ENCODE peak calls at places on chromosomes 5 and 9, in nine cellular contexts. Z is stimulated activated CD4-positive, alpha-beta T cell treated with anti-CD3 and anti-CD28 coated beads, Interleukin-1b, Interleukin-23, amount 100 ng/mL, for 24 hours; I is GM03348; C is amniotic stem cell; D is NCI-H1930; Q is activated T-cell treated with anti-CD3 and anti-CD28 coated beads, Interleukin-2, amount 50 U/mL, for 1 hour; E is NCI-H1092; F is H9; G is NB4. M is an unnamed sample.

GRCh38 chr9:95229230-95229933 is 88.1 kb downstream of the FANCC start:
- DNase-seq in F (no peak), E (no peak), G (no peak), Q (no peak), Z (no peak), D (no peak), C (no peak), I (no peak), M (no peak)

GRCh38 chr9:9881692-9882091 is 731.1 kb downstream of the PTPRD start:
- DNase-seq in I (no peak), F (no peak), G (no peak), Z (no peak), D (no peak), E (no peak), Q (no peak), C (no peak), M (no peak)

GRCh38 chr5:151030377-151030776 is 10.0 kb downstream of the GPX3 start:
- DNase-seq in I (no peak), G (no peak), C (no peak), F (no peak), Z (no peak), D (no peak), Q (no peak), E (no peak), M (no peak)

GRCh38 chr5:33370135-33370472 is 70.7 kb upstream of the TARS1 start:
- DNase-seq in Z (no peak), G (peak; percentile 19), F (no peak), Q (no peak), E (no peak), D (no peak), I (peak; percentile 26), C (peak; percentile 52), M (no peak)

GRCh38 chr5:126745259-126745992 is 31.5 kb upstream of the LMNB1 start:
- DNase-seq in Z (no peak), I (no peak), E (no peak), D (no peak), Q (no peak), C (no peak), F (peak; percentile 39), G (no peak), M (no peak)

GRCh38 chr5:154271936-154272514 is 81.5 kb downstream of the GALNT10 start:
- DNase-seq in E (no peak), D (no peak), C (no peak), I (no peak), Z (no peak), Q (no peak), G (no peak), F (no peak), M (no peak)

GRCh38 chr5:126454081-126454480 is 30.9 kb downstream of the GRAMD2B start:
- DNase-seq in Q (no peak), E (no peak), F (no peak), G (no peak), Z (no peak), D (no peak), C (no peak), I (no peak), M (no peak)

GRCh38 chr5:59125961-59126360 is 543.1 kb downstream of the RAB3C start:
- DNase-seq in I (no peak), Z (no peak), F (no peak), Q (no peak), C (no peak), E (no peak), D (no peak), G (no peak), M (no peak)

GRCh38 chr5:177357459-177358332 is at the start of gene RGS14:
- DNase-seq in Z (peak; percentile 44), I (no peak), G (peak; percentile 91), C (no peak), D (no peak), F (no peak), Q (peak; percentile 71), E (no peak), M (peak; percentile 9)

GRCh38 chr9:104927912-104928740 is at the start of gene ABCA1:
- DNase-seq in F (peak; percentile 82), D (no peak), E (peak; percentile 22), Z (peak; percentile 83), I (peak; percentile 90), Q (peak; percentile 73), G (peak; percentile 93), C (peak; percentile 55), M (peak; percentile 18)

GRCh38 chr5:33441241-33441844 is 578 bp downstream of the TARS1 start:
- DNase-seq in G (peak; percentile 88), C (no peak), Z (peak; percentile 23), E (no peak), Q (peak; percentile 27), I (no peak), F (no peak), D (no peak), M (peak; percentile 75)

GRCh38 chr5:11378462-11378861 is 525.8 kb downstream of the CTNND2 start:
- DNase-seq in G (no peak), C (no peak), Z (no peak), D (no peak), E (no peak), F (no peak), I (no peak), Q (no peak), M (no peak)

GRCh38 chr5:132778129-132778528 is 1.1 kb upstream of the SEPTIN8 start:
- DNase-seq in C (no peak), G (no peak), I (no peak), Z (no peak), D (no peak), E (no peak), F (no peak), Q (no peak), M (no peak)

GRCh38 chr9:6843742-6844141 is 86.0 kb downstream of the KDM4C start:
- DNase-seq in G (peak; percentile 30), I (no peak), E (no peak), Q (no peak), F (no peak), C (no peak), D (no peak), Z (no peak), M (no peak)

GRCh38 chr5:157387683-157388093 is 72.3 kb upstream of the NIPAL4 start:
- DNase-seq in I (peak; percentile 89), F (no peak), D (no peak), C (peak; percentile 78), Q (no peak), Z (no peak), G (no peak), E (no peak), M (no peak)

GRCh38 chr5:2653991-2654390 is 97.5 kb downstream of the IRX2 start:
- DNase-seq in Z (no peak), F (no peak), E (no peak), Q (no peak), D (no peak), G (no peak), I (no peak), C (no peak), M (no peak)

GRCh38 chr5:157342822-157343402 is 77.0 kb downstream of the CYFIP2 start:
- DNase-seq in F (peak; percentile 63), G (peak; percentile 32), C (no peak), I (peak; percentile 77), E (no peak), Z (no peak), Q (peak; percentile 42), D (no peak), M (no peak)

GRCh38 chr9:38108326-38108725 is 39.3 kb upstream of the SHB start:
- DNase-seq in C (no peak), Q (no peak), D (no peak), G (no peak), F (no peak), Z (no peak), E (no peak), I (no peak), M (no peak)

GRCh38 chr5:55634866-55635265 is 77.3 kb downstream of the SLC38A9 start:
- DNase-seq in Q (no peak), G (no peak), C (no peak), I (no peak), F (no peak), Z (no peak), E (no peak), D (no peak), M (no peak)

GRCh38 chr5:125194901-125195300 is 448.5 kb upstream of the ZNF608 start:
- DNase-seq in D (no peak), F (no peak), E (no peak), I (no peak), Z (no peak), C (no peak), Q (no peak), G (no peak), M (no peak)

GRCh38 chr5:146359836-146360235 is 21.2 kb downstream of the POU4F3 start:
- DNase-seq in Q (no peak), C (no peak), E (no peak), F (no peak), G (no peak), D (no peak), Z (no peak), I (no peak), M (no peak)

GRCh38 chr9:17635115-17635890 is 56.4 kb downstream of the SH3GL2 start:
- DNase-seq in Q (no peak), C (no peak), I (no peak), D (no peak), Z (no peak), F (no peak), E (no peak), G (no peak), M (no peak)

GRCh38 chr9:16450578-16450977 is 419.9 kb downstream of the BNC2 start:
- DNase-seq in G (no peak), D (no peak), Q (no peak), F (no peak), E (peak; percentile 23), I (no peak), C (no peak), Z (no peak), M (no peak)

GRCh38 chr5:61732376-61732775 is 400.3 kb downstream of the ZSWIM6 start:
- DNase-seq in E (no peak), C (no peak), D (no peak), I (no peak), Q (no peak), F (no peak), Z (no peak), G (no peak), M (no peak)

GRCh38 chr9:7315746-7316457 is 483.7 kb downstream of the DMAC1 start:
- DNase-seq in I (peak; percentile 52), F (no peak), Q (no peak), D (no peak), Z (no peak), E (no peak), C (no peak), G (no peak), M (no peak)

GRCh38 chr5:60346391-60346790 is 353.6 kb downstream of the DEPDC1B start:
- DNase-seq in G (peak; percentile 35), Q (no peak), Z (no peak), F (no peak), I (no peak), D (no peak), C (no peak), E (no peak), M (no peak)

GRCh38 chr9:95504053-95504963 is 12.5 kb downstream of the PTCH1 start:
- DNase-seq in F (peak; percentile 76), I (peak; percentile 39), E (no peak), Z (no peak), C (no peak), D (no peak), Q (no peak), G (peak; percentile 60), M (no peak)

M was measured in NCI-H187.